ENCODE peak calls at places on chromosomes 7 and 10, in six cellular contexts. One of them, this sample, is unnamed.

GRCh38 chr10:60627778-60628773 is 150.2 kb upstream of the CDK1 start:
- DNase-seq in activated T-cell treated with anti-CD3 and anti-CD28 coated beads, Interleukin-2, amount 50 U/mL, for 4 hours: no peak
- DNase-seq in stomach: no peak
- DNase-seq in activated T-helper 1 cell treated with Interleukin-2 at 50 U/mL for 16 hours: no peak
- DNase-seq in dorsolateral prefrontal cortex: no peak
- DNase-seq in keratinocyte: no peak
- DNase-seq in this sample: no peak

GRCh38 chr7:259191-259505 is 30.8 kb upstream of the FOXL3 start:
- DNase-seq in activated T-cell treated with anti-CD3 and anti-CD28 coated beads, Interleukin-2, amount 50 U/mL, for 4 hours: no peak
- DNase-seq in keratinocyte: no peak
- DNase-seq in stomach: no peak
- DNase-seq in activated T-helper 1 cell treated with Interleukin-2 at 50 U/mL for 16 hours: no peak
- DNase-seq in dorsolateral prefrontal cortex: no peak
- DNase-seq in this sample: no peak

GRCh38 chr7:52696183-52696582 is 339.2 kb upstream of the POM121L12 start:
- DNase-seq in keratinocyte: no peak
- DNase-seq in stomach: no peak
- DNase-seq in activated T-helper 1 cell treated with Interleukin-2 at 50 U/mL for 16 hours: no peak
- DNase-seq in activated T-cell treated with anti-CD3 and anti-CD28 coated beads, Interleukin-2, amount 50 U/mL, for 4 hours: no peak
- DNase-seq in dorsolateral prefrontal cortex: no peak
- DNase-seq in this sample: no peak

GRCh38 chr7:30817060-30817770 is 46.0 kb downstream of the MINDY4 start:
- DNase-seq in activated T-cell treated with anti-CD3 and anti-CD28 coated beads, Interleukin-2, amount 50 U/mL, for 4 hours: no peak
- DNase-seq in dorsolateral prefrontal cortex: no peak
- DNase-seq in activated T-helper 1 cell treated with Interleukin-2 at 50 U/mL for 16 hours: no peak
- DNase-seq in keratinocyte: no peak
- DNase-seq in stomach: no peak
- DNase-seq in this sample: no peak

GRCh38 chr10:119849031-119849789 is 23.4 kb downstream of the MCMBP start:
- DNase-seq in dorsolateral prefrontal cortex: no peak
- DNase-seq in keratinocyte: no peak
- DNase-seq in stomach: no peak
- DNase-seq in activated T-cell treated with anti-CD3 and anti-CD28 coated beads, Interleukin-2, amount 50 U/mL, for 4 hours: no peak
- DNase-seq in activated T-helper 1 cell treated with Interleukin-2 at 50 U/mL for 16 hours: no peak
- DNase-seq in this sample: no peak

GRCh38 chr7:32762894-32763293 is 128.7 kb downstream of the KBTBD2 start:
- DNase-seq in stomach: no peak
- DNase-seq in dorsolateral prefrontal cortex: no peak
- DNase-seq in activated T-cell treated with anti-CD3 and anti-CD28 coated beads, Interleukin-2, amount 50 U/mL, for 4 hours: no peak
- DNase-seq in activated T-helper 1 cell treated with Interleukin-2 at 50 U/mL for 16 hours: no peak
- DNase-seq in keratinocyte: no peak
- DNase-seq in this sample: no peak

GRCh38 chr7:37977243-37977642 is 56.8 kb downstream of the EPDR1 start:
- DNase-seq in stomach: no peak
- DNase-seq in activated T-cell treated with anti-CD3 and anti-CD28 coated beads, Interleukin-2, amount 50 U/mL, for 4 hours: no peak
- DNase-seq in activated T-helper 1 cell treated with Interleukin-2 at 50 U/mL for 16 hours: no peak
- DNase-seq in dorsolateral prefrontal cortex: no peak
- DNase-seq in keratinocyte: no peak
- DNase-seq in this sample: no peak

GRCh38 chr7:66639773-66640172 is 11.1 kb downstream of the KCTD7 start:
- DNase-seq in dorsolateral prefrontal cortex: no peak
- DNase-seq in keratinocyte: no peak
- DNase-seq in activated T-helper 1 cell treated with Interleukin-2 at 50 U/mL for 16 hours: no peak
- DNase-seq in activated T-cell treated with anti-CD3 and anti-CD28 coated beads, Interleukin-2, amount 50 U/mL, for 4 hours: no peak
- DNase-seq in stomach: no peak
- DNase-seq in this sample: no peak

GRCh38 chr10:46530249-46531186 is 25.9 kb downstream of the GPRIN2 start:
- DNase-seq in stomach: peak
- DNase-seq in activated T-helper 1 cell treated with Interleukin-2 at 50 U/mL for 16 hours: no peak
- DNase-seq in activated T-cell treated with anti-CD3 and anti-CD28 coated beads, Interleukin-2, amount 50 U/mL, for 4 hours: no peak
- DNase-seq in keratinocyte: no peak
- DNase-seq in dorsolateral prefrontal cortex: peak
- DNase-seq in this sample: peak

GRCh38 chr10:132506711-132507466 is 30.7 kb upstream of the INPP5A start:
- DNase-seq in dorsolateral prefrontal cortex: peak
- DNase-seq in stomach: peak
- DNase-seq in keratinocyte: no peak
- DNase-seq in activated T-helper 1 cell treated with Interleukin-2 at 50 U/mL for 16 hours: no peak
- DNase-seq in activated T-cell treated with anti-CD3 and anti-CD28 coated beads, Interleukin-2, amount 50 U/mL, for 4 hours: no peak
- DNase-seq in this sample: peak

GRCh38 chr7:33744293-33744692 is 161.0 kb upstream of the BMPER start:
- DNase-seq in activated T-cell treated with anti-CD3 and anti-CD28 coated beads, Interleukin-2, amount 50 U/mL, for 4 hours: no peak
- DNase-seq in keratinocyte: no peak
- DNase-seq in stomach: no peak
- DNase-seq in activated T-helper 1 cell treated with Interleukin-2 at 50 U/mL for 16 hours: no peak
- DNase-seq in dorsolateral prefrontal cortex: no peak
- DNase-seq in this sample: no peak

GRCh38 chr10:60827791-60828488 is 49.7 kb downstream of the CDK1 start:
- DNase-seq in stomach: no peak
- DNase-seq in keratinocyte: no peak
- DNase-seq in activated T-helper 1 cell treated with Interleukin-2 at 50 U/mL for 16 hours: no peak
- DNase-seq in dorsolateral prefrontal cortex: no peak
- DNase-seq in activated T-cell treated with anti-CD3 and anti-CD28 coated beads, Interleukin-2, amount 50 U/mL, for 4 hours: no peak
- DNase-seq in this sample: no peak

GRCh38 chr10:6579904-6580278 is at the start of gene PRKCQ:
- DNase-seq in keratinocyte: no peak
- DNase-seq in dorsolateral prefrontal cortex: no peak
- DNase-seq in activated T-cell treated with anti-CD3 and anti-CD28 coated beads, Interleukin-2, amount 50 U/mL, for 4 hours: no peak
- DNase-seq in activated T-helper 1 cell treated with Interleukin-2 at 50 U/mL for 16 hours: no peak
- DNase-seq in stomach: no peak
- DNase-seq in this sample: no peak

GRCh38 chr10:58275908-58276307 is 6.9 kb downstream of the CISD1 start:
- DNase-seq in keratinocyte: no peak
- DNase-seq in activated T-helper 1 cell treated with Interleukin-2 at 50 U/mL for 16 hours: no peak
- DNase-seq in stomach: no peak
- DNase-seq in dorsolateral prefrontal cortex: no peak
- DNase-seq in activated T-cell treated with anti-CD3 and anti-CD28 coated beads, Interleukin-2, amount 50 U/mL, for 4 hours: no peak
- DNase-seq in this sample: no peak

GRCh38 chr10:101229275-101230184 is at the start of gene LBX1:
- DNase-seq in stomach: no peak
- DNase-seq in activated T-helper 1 cell treated with Interleukin-2 at 50 U/mL for 16 hours: no peak
- DNase-seq in keratinocyte: no peak
- DNase-seq in activated T-cell treated with anti-CD3 and anti-CD28 coated beads, Interleukin-2, amount 50 U/mL, for 4 hours: no peak
- DNase-seq in dorsolateral prefrontal cortex: no peak
- DNase-seq in this sample: no peak

GRCh38 chr7:79810945-79811344 is 323.7 kb upstream of the GNAI1 start:
- DNase-seq in keratinocyte: no peak
- DNase-seq in activated T-cell treated with anti-CD3 and anti-CD28 coated beads, Interleukin-2, amount 50 U/mL, for 4 hours: no peak
- DNase-seq in activated T-helper 1 cell treated with Interleukin-2 at 50 U/mL for 16 hours: no peak
- DNase-seq in dorsolateral prefrontal cortex: no peak
- DNase-seq in stomach: no peak
- DNase-seq in this sample: no peak

GRCh38 chr10:21452203-21452602 is 73.3 kb downstream of the SKIDA1 start:
- DNase-seq in keratinocyte: no peak
- DNase-seq in stomach: no peak
- DNase-seq in activated T-helper 1 cell treated with Interleukin-2 at 50 U/mL for 16 hours: no peak
- DNase-seq in activated T-cell treated with anti-CD3 and anti-CD28 coated beads, Interleukin-2, amount 50 U/mL, for 4 hours: no peak
- DNase-seq in dorsolateral prefrontal cortex: no peak
- DNase-seq in this sample: no peak

GRCh38 chr7:25391295-25391861 is 163.1 kb upstream of the NPVF start:
- DNase-seq in stomach: no peak
- DNase-seq in activated T-helper 1 cell treated with Interleukin-2 at 50 U/mL for 16 hours: no peak
- DNase-seq in dorsolateral prefrontal cortex: no peak
- DNase-seq in activated T-cell treated with anti-CD3 and anti-CD28 coated beads, Interleukin-2, amount 50 U/mL, for 4 hours: no peak
- DNase-seq in keratinocyte: no peak
- DNase-seq in this sample: no peak

GRCh38 chr10:91034494-91035157 is 113.7 kb upstream of the ANKRD1 start:
- DNase-seq in stomach: peak
- DNase-seq in activated T-cell treated with anti-CD3 and anti-CD28 coated beads, Interleukin-2, amount 50 U/mL, for 4 hours: no peak
- DNase-seq in keratinocyte: no peak
- DNase-seq in dorsolateral prefrontal cortex: no peak
- DNase-seq in activated T-helper 1 cell treated with Interleukin-2 at 50 U/mL for 16 hours: no peak
- DNase-seq in this sample: no peak

GRCh38 chr10:128386816-128387604 is 260.8 kb upstream of the MKI67 start:
- DNase-seq in activated T-helper 1 cell treated with Interleukin-2 at 50 U/mL for 16 hours: no peak
- DNase-seq in dorsolateral prefrontal cortex: no peak
- DNase-seq in stomach: no peak
- DNase-seq in keratinocyte: no peak
- DNase-seq in activated T-cell treated with anti-CD3 and anti-CD28 coated beads, Interleukin-2, amount 50 U/mL, for 4 hours: no peak
- DNase-seq in this sample: no peak

GRCh38 chr10:114100848-114101741 is 57.4 kb downstream of the ADRB1 start:
- DNase-seq in keratinocyte: no peak
- DNase-seq in activated T-cell treated with anti-CD3 and anti-CD28 coated beads, Interleukin-2, amount 50 U/mL, for 4 hours: no peak
- DNase-seq in dorsolateral prefrontal cortex: no peak
- DNase-seq in stomach: no peak
- DNase-seq in activated T-helper 1 cell treated with Interleukin-2 at 50 U/mL for 16 hours: no peak
- DNase-seq in this sample: no peak

GRCh38 chr7:39674391-39674790 is 51.0 kb downstream of the RALA start:
- DNase-seq in keratinocyte: no peak
- DNase-seq in activated T-helper 1 cell treated with Interleukin-2 at 50 U/mL for 16 hours: no peak
- DNase-seq in dorsolateral prefrontal cortex: no peak
- DNase-seq in stomach: no peak
- DNase-seq in activated T-cell treated with anti-CD3 and anti-CD28 coated beads, Interleukin-2, amount 50 U/mL, for 4 hours: no peak
- DNase-seq in this sample: no peak

GRCh38 chr10:13099666-13100348 is at the start of gene OPTN:
- DNase-seq in stomach: peak
- DNase-seq in activated T-helper 1 cell treated with Interleukin-2 at 50 U/mL for 16 hours: peak
- DNase-seq in dorsolateral prefrontal cortex: peak
- DNase-seq in activated T-cell treated with anti-CD3 and anti-CD28 coated beads, Interleukin-2, amount 50 U/mL, for 4 hours: peak
- DNase-seq in keratinocyte: no peak
- DNase-seq in this sample: peak

GRCh38 chr10:12602557-12602956 is 253.2 kb downstream of the CAMK1D start:
- DNase-seq in activated T-helper 1 cell treated with Interleukin-2 at 50 U/mL for 16 hours: no peak
- DNase-seq in activated T-cell treated with anti-CD3 and anti-CD28 coated beads, Interleukin-2, amount 50 U/mL, for 4 hours: no peak
- DNase-seq in stomach: no peak
- DNase-seq in dorsolateral prefrontal cortex: no peak
- DNase-seq in keratinocyte: no peak
- DNase-seq in this sample: no peak

GRCh38 chr10:72375173-72375572 is 20.5 kb upstream of the DNAJB12 start:
- DNase-seq in activated T-helper 1 cell treated with Interleukin-2 at 50 U/mL for 16 hours: no peak
- DNase-seq in keratinocyte: no peak
- DNase-seq in activated T-cell treated with anti-CD3 and anti-CD28 coated beads, Interleukin-2, amount 50 U/mL, for 4 hours: no peak
- DNase-seq in dorsolateral prefrontal cortex: no peak
- DNase-seq in stomach: no peak
- DNase-seq in this sample: no peak

GRCh38 chr10:113087082-113088029 is 137.3 kb downstream of the TCF7L2 start:
- DNase-seq in stomach: peak
- DNase-seq in keratinocyte: peak
- DNase-seq in activated T-helper 1 cell treated with Interleukin-2 at 50 U/mL for 16 hours: no peak
- DNase-seq in activated T-cell treated with anti-CD3 and anti-CD28 coated beads, Interleukin-2, amount 50 U/mL, for 4 hours: no peak
- DNase-seq in dorsolateral prefrontal cortex: no peak
- DNase-seq in this sample: no peak

GRCh38 chr10:117933036-117933435 is 113.7 kb downstream of the RAB11FIP2 start:
- DNase-seq in activated T-helper 1 cell treated with Interleukin-2 at 50 U/mL for 16 hours: no peak
- DNase-seq in stomach: no peak
- DNase-seq in keratinocyte: no peak
- DNase-seq in activated T-cell treated with anti-CD3 and anti-CD28 coated beads, Interleukin-2, amount 50 U/mL, for 4 hours: no peak
- DNase-seq in dorsolateral prefrontal cortex: no peak
- DNase-seq in this sample: no peak

GRCh38 chr10:79255007-79255507 is 92.2 kb upstream of the PPIF start:
- DNase-seq in keratinocyte: no peak
- DNase-seq in activated T-helper 1 cell treated with Interleukin-2 at 50 U/mL for 16 hours: no peak
- DNase-seq in stomach: no peak
- DNase-seq in activated T-cell treated with anti-CD3 and anti-CD28 coated beads, Interleukin-2, amount 50 U/mL, for 4 hours: no peak
- DNase-seq in dorsolateral prefrontal cortex: no peak
- DNase-seq in this sample: no peak

GRCh38 chr10:733086-733485 is 43.6 kb upstream of the DIP2C start:
- DNase-seq in stomach: no peak
- DNase-seq in dorsolateral prefrontal cortex: no peak
- DNase-seq in keratinocyte: no peak
- DNase-seq in activated T-cell treated with anti-CD3 and anti-CD28 coated beads, Interleukin-2, amount 50 U/mL, for 4 hours: no peak
- DNase-seq in activated T-helper 1 cell treated with Interleukin-2 at 50 U/mL for 16 hours: no peak
- DNase-seq in this sample: no peak

GRCh38 chr7:70229242-70229641 is 631.0 kb downstream of the AUTS2 start:
- DNase-seq in activated T-helper 1 cell treated with Interleukin-2 at 50 U/mL for 16 hours: no peak
- DNase-seq in keratinocyte: no peak
- DNase-seq in stomach: no peak
- DNase-seq in activated T-cell treated with anti-CD3 and anti-CD28 coated beads, Interleukin-2, amount 50 U/mL, for 4 hours: no peak
- DNase-seq in dorsolateral prefrontal cortex: no peak
- DNase-seq in this sample: no peak

GRCh38 chr10:15439381-15439837 is 68.3 kb upstream of the FAM171A1 start:
- DNase-seq in stomach: no peak
- DNase-seq in dorsolateral prefrontal cortex: no peak
- DNase-seq in activated T-helper 1 cell treated with Interleukin-2 at 50 U/mL for 16 hours: no peak
- DNase-seq in keratinocyte: no peak
- DNase-seq in activated T-cell treated with anti-CD3 and anti-CD28 coated beads, Interleukin-2, amount 50 U/mL, for 4 hours: no peak
- DNase-seq in this sample: no peak

GRCh38 chr10:58102897-58103296 is 164.8 kb downstream of the IPMK start:
- DNase-seq in activated T-cell treated with anti-CD3 and anti-CD28 coated beads, Interleukin-2, amount 50 U/mL, for 4 hours: no peak
- DNase-seq in activated T-helper 1 cell treated with Interleukin-2 at 50 U/mL for 16 hours: no peak
- DNase-seq in stomach: no peak
- DNase-seq in keratinocyte: no peak
- DNase-seq in dorsolateral prefrontal cortex: no peak
- DNase-seq in this sample: no peak

GRCh38 chr10:119502214-119502613 is 40.3 kb downstream of the RGS10 start:
- DNase-seq in activated T-cell treated with anti-CD3 and anti-CD28 coated beads, Interleukin-2, amount 50 U/mL, for 4 hours: peak
- DNase-seq in dorsolateral prefrontal cortex: no peak
- DNase-seq in stomach: peak
- DNase-seq in keratinocyte: no peak
- DNase-seq in activated T-helper 1 cell treated with Interleukin-2 at 50 U/mL for 16 hours: peak
- DNase-seq in this sample: peak

GRCh38 chr10:49601857-49602256 is 8.3 kb upstream of the SLC18A3 start:
- DNase-seq in dorsolateral prefrontal cortex: no peak
- DNase-seq in stomach: peak
- DNase-seq in keratinocyte: peak
- DNase-seq in activated T-cell treated with anti-CD3 and anti-CD28 coated beads, Interleukin-2, amount 50 U/mL, for 4 hours: no peak
- DNase-seq in activated T-helper 1 cell treated with Interleukin-2 at 50 U/mL for 16 hours: no peak
- DNase-seq in this sample: no peak

GRCh38 chr7:14717711-14718304 is 184.7 kb downstream of the DGKB start:
- DNase-seq in activated T-helper 1 cell treated with Interleukin-2 at 50 U/mL for 16 hours: no peak
- DNase-seq in stomach: no peak
- DNase-seq in keratinocyte: no peak
- DNase-seq in activated T-cell treated with anti-CD3 and anti-CD28 coated beads, Interleukin-2, amount 50 U/mL, for 4 hours: no peak
- DNase-seq in dorsolateral prefrontal cortex: no peak
- DNase-seq in this sample: no peak

GRCh38 chr7:158113321-158114025 is 474.1 kb downstream of the PTPRN2 start:
- DNase-seq in dorsolateral prefrontal cortex: no peak
- DNase-seq in keratinocyte: no peak
- DNase-seq in stomach: peak
- DNase-seq in activated T-cell treated with anti-CD3 and anti-CD28 coated beads, Interleukin-2, amount 50 U/mL, for 4 hours: no peak
- DNase-seq in activated T-helper 1 cell treated with Interleukin-2 at 50 U/mL for 16 hours: no peak
- DNase-seq in this sample: no peak

GRCh38 chr10:61784354-61785131 is 117.0 kb upstream of the ARID5B start:
- DNase-seq in activated T-cell treated with anti-CD3 and anti-CD28 coated beads, Interleukin-2, amount 50 U/mL, for 4 hours: no peak
- DNase-seq in dorsolateral prefrontal cortex: no peak
- DNase-seq in keratinocyte: no peak
- DNase-seq in activated T-helper 1 cell treated with Interleukin-2 at 50 U/mL for 16 hours: no peak
- DNase-seq in stomach: no peak
- DNase-seq in this sample: no peak

GRCh38 chr7:87007063-87007462 is 52.4 kb downstream of the ELAPOR2 start:
- DNase-seq in activated T-helper 1 cell treated with Interleukin-2 at 50 U/mL for 16 hours: no peak
- DNase-seq in activated T-cell treated with anti-CD3 and anti-CD28 coated beads, Interleukin-2, amount 50 U/mL, for 4 hours: no peak
- DNase-seq in stomach: no peak
- DNase-seq in keratinocyte: no peak
- DNase-seq in dorsolateral prefrontal cortex: no peak
- DNase-seq in this sample: no peak

GRCh38 chr7:34371922-34372321 is 286.1 kb upstream of the NPSR1 start:
- DNase-seq in keratinocyte: no peak
- DNase-seq in activated T-cell treated with anti-CD3 and anti-CD28 coated beads, Interleukin-2, amount 50 U/mL, for 4 hours: no peak
- DNase-seq in stomach: no peak
- DNase-seq in activated T-helper 1 cell treated with Interleukin-2 at 50 U/mL for 16 hours: no peak
- DNase-seq in dorsolateral prefrontal cortex: no peak
- DNase-seq in this sample: no peak

GRCh38 chr10:108905821-108906220 is 1017.5 kb downstream of the XPNPEP1 start:
- DNase-seq in activated T-helper 1 cell treated with Interleukin-2 at 50 U/mL for 16 hours: no peak
- DNase-seq in keratinocyte: no peak
- DNase-seq in stomach: no peak
- DNase-seq in dorsolateral prefrontal cortex: no peak
- DNase-seq in activated T-cell treated with anti-CD3 and anti-CD28 coated beads, Interleukin-2, amount 50 U/mL, for 4 hours: no peak
- DNase-seq in this sample: no peak

This sample was measured in activated CD4-positive, CD25-positive, alpha-beta regulatory T cell treated with anti-CD3 and anti-CD28 coated beads, Interleukin-2, amount 50 U/mL, for 72 hours.